ENCODE peak calls at places on chromosomes 16 and 17, in six cellular contexts. H is GM23248, J is OCI-LY7, V is aorta, D is H9, Q is colonic mucosa. Y is an unnamed sample.

GRCh38 chr17:6456914-6457687 is 12.8 kb downstream of the PIMREG start:
- DNase-seq in J (no peak), V (peak; percentile 50), D (peak; percentile 69), H (peak; percentile 87), Q (peak; percentile 71), Y (no peak)

GRCh38 chr17:1110844-1111598 is 68.8 kb downstream of the ABR start:
- DNase-seq in J (no peak), Q (peak; percentile 83), D (peak; percentile 71), H (peak; percentile 88), V (peak; percentile 94), Y (peak; percentile 74)

GRCh38 chr17:66445229-66445628 is 142.8 kb downstream of the PRKCA start:
- DNase-seq in Q (no peak), V (no peak), H (peak; percentile 11), J (no peak), D (no peak), Y (no peak)

GRCh38 chr17:51128089-51128488 is 7.4 kb upstream of the SPAG9 start:
- DNase-seq in J (no peak), D (peak; percentile 39), H (peak; percentile 39), V (no peak), Q (no peak), Y (no peak)

GRCh38 chr16:31347445-31347844 is 7.5 kb upstream of the ITGAX start:
- DNase-seq in D (no peak), Q (no peak), V (no peak), J (no peak), H (no peak), Y (no peak)

GRCh38 chr17:68514809-68515208 is 2.6 kb downstream of the PRKAR1A start:
- DNase-seq in Q (no peak), V (no peak), D (no peak), H (peak; percentile 69), J (no peak), Y (no peak)

GRCh38 chr17:1362964-1363363 is 37.1 kb downstream of the YWHAE start:
- DNase-seq in Q (peak; percentile 25), V (peak; percentile 66), J (peak; percentile 57), H (peak; percentile 68), D (no peak), Y (no peak)

GRCh38 chr17:18896146-18896545 is 38.2 kb downstream of the PRPSAP2 start:
- DNase-seq in Q (no peak), V (no peak), J (no peak), D (no peak), H (no peak), Y (no peak)

GRCh38 chr16:4319454-4319853 is 3.6 kb downstream of the GLIS2 start:
- DNase-seq in D (no peak), Q (peak; percentile 59), V (peak; percentile 63), H (peak; percentile 56), J (peak; percentile 21), Y (peak; percentile 21)

GRCh38 chr17:10657123-10657522 is at the start of gene MYH3:
- DNase-seq in H (no peak), V (no peak), D (no peak), J (no peak), Q (no peak), Y (no peak)

GRCh38 chr17:67027031-67027628 is 17.2 kb upstream of the CACNG1 start:
- DNase-seq in J (no peak), V (no peak), Q (no peak), D (no peak), H (peak; percentile 54), Y (no peak)

GRCh38 chr17:41793749-41794602 is 7.5 kb upstream of the JUP start:
- DNase-seq in D (peak; percentile 95), J (no peak), H (peak; percentile 16), Q (peak; percentile 62), V (no peak), Y (no peak)

GRCh38 chr16:72262711-72263110 is 90.8 kb upstream of the PMFBP1 start:
- DNase-seq in J (no peak), V (no peak), D (no peak), Q (no peak), H (no peak), Y (no peak)

GRCh38 chr16:2838928-2839327 is 8.8 kb downstream of the ZG16B start:
- DNase-seq in J (peak; percentile 74), D (peak; percentile 91), Q (peak; percentile 65), V (peak; percentile 66), H (peak; percentile 94), Y (peak; percentile 61)

GRCh38 chr16:84565669-84566495 is 52.0 kb downstream of the COTL1 start:
- DNase-seq in J (no peak), V (no peak), H (no peak), Q (peak; percentile 53), D (no peak), Y (no peak)

GRCh38 chr16:31090540-31090939 is 1.8 kb upstream of the PRSS53 start:
- DNase-seq in H (peak; percentile 84), V (no peak), J (no peak), Q (no peak), D (no peak), Y (no peak)

GRCh38 chr17:34706029-34706428 is 126.6 kb downstream of the TMEM132E start:
- DNase-seq in D (peak; percentile 43), H (peak; percentile 51), Q (no peak), V (no peak), J (peak; percentile 10), Y (no peak)

GRCh38 chr17:68302066-68302564 is 10.8 kb downstream of the ARSG start:
- DNase-seq in J (no peak), Q (no peak), V (no peak), H (peak; percentile 5), D (no peak), Y (no peak)

GRCh38 chr16:72818286-72818845 is 229.6 kb downstream of the ZFHX3 start:
- DNase-seq in Q (no peak), D (no peak), H (no peak), J (no peak), V (no peak), Y (no peak)

GRCh38 chr16:87431926-87432325 is 39.8 kb downstream of the MAP1LC3B start:
- DNase-seq in V (no peak), Q (no peak), D (no peak), H (peak; percentile 92), J (no peak), Y (no peak)

GRCh38 chr16:66476328-66477027 is 49.4 kb downstream of the BEAN1 start:
- DNase-seq in Q (peak; percentile 43), J (peak; percentile 78), D (peak; percentile 76), H (peak; percentile 27), V (no peak), Y (no peak)

GRCh38 chr17:9729034-9729650 is 62.2 kb downstream of the DHRS7C start:
- DNase-seq in V (no peak), J (peak; percentile 56), D (no peak), Q (no peak), H (peak; percentile 61), Y (no peak)

GRCh38 chr16:89732142-89732917 is 11.0 kb downstream of the ZNF276 start:
- DNase-seq in V (no peak), H (no peak), D (no peak), J (no peak), Q (no peak), Y (no peak)

GRCh38 chr16:78768226-78768625 is 668.8 kb downstream of the WWOX start:
- DNase-seq in J (no peak), D (no peak), H (no peak), V (no peak), Q (no peak), Y (no peak)

GRCh38 chr16:8867483-8868271 is 1.1 kb downstream of the CARHSP1 start:
- DNase-seq in J (peak; percentile 57), V (peak; percentile 73), D (no peak), H (peak; percentile 60), Q (peak; percentile 89), Y (no peak)

GRCh38 chr16:8865145-8865882 is 3.5 kb downstream of the CARHSP1 start:
- DNase-seq in H (no peak), D (no peak), J (no peak), V (no peak), Q (no peak), Y (peak; percentile 29)

GRCh38 chr16:8866884-8867482 is 1.8 kb downstream of the CARHSP1 start:
- DNase-seq in Q (no peak), D (no peak), J (no peak), V (no peak), H (peak; percentile 64), Y (no peak)

GRCh38 chr16:8864480-8864879 is 4.3 kb downstream of the CARHSP1 start:
- DNase-seq in Q (no peak), V (peak; percentile 63), D (no peak), J (no peak), H (no peak), Y (peak; percentile 73)

GRCh38 chr16:8866118-8866883 is 2.5 kb downstream of the CARHSP1 start:
- DNase-seq in J (no peak), Q (peak; percentile 69), D (peak; percentile 95), V (no peak), H (peak; percentile 51), Y (no peak)
- H3K27ac ChIP-seq in J (no peak overlapping the region), Q (peak overlapping the region; percentile 6), D (no peak overlapping the region), V (no peak overlapping the region), H (peak overlapping the region; percentile 84), Y (peak overlapping the region; percentile 90)

GRCh38 chr17:45948881-45949624 is 50.0 kb upstream of the STH start:
- DNase-seq in Q (peak; percentile 61), H (peak; percentile 90), J (peak; percentile 52), D (peak; percentile 88), V (peak; percentile 84), Y (peak; percentile 65)
- H3K27ac ChIP-seq in Q (no peak overlapping the region), H (no peak overlapping the region), J (no peak overlapping the region), D (no peak overlapping the region), V (no peak overlapping the region), Y (no peak overlapping the region)

DNA sequence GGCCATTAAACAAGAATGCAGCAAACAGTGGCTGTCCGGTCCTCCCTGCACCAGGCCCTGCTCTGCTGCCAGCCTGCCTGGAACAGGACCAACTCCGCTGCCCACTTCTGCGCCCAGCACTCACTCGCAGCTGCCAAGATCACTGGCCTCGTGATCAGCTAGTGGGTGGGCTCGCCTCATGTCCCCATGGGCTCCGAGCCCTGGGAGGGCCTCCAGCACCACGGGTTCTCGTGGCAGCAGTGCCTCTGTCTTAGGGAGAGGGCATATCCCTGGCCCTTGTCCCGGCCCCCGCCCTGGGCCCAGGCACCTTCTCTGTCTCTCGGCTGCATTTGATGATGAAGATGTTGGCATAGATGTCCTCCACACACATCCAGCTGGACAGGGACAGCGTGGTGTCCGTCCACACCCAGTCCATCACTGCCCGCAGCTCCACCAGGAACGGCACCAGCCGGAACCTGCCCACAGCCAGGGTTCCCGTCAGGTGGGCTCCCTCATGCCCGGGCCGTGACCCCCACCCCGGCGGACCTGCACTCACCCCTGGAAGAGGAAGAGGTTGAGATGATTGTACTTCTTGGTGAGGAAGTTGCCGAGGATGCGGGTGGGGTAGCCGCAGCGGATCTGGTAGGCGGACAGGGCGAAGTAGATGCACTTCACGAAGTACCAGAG is 13.1 kb downstream of the CTU2 start:
- DNase-seq in J (no peak), Q (no peak), V (no peak), H (no peak), D (no peak), Y (no peak)
- H3K27ac ChIP-seq in J (no peak overlapping the region), Q (no peak overlapping the region), V (no peak overlapping the region), H (no peak overlapping the region), D (no peak overlapping the region), Y (no peak overlapping the region)

DNA sequence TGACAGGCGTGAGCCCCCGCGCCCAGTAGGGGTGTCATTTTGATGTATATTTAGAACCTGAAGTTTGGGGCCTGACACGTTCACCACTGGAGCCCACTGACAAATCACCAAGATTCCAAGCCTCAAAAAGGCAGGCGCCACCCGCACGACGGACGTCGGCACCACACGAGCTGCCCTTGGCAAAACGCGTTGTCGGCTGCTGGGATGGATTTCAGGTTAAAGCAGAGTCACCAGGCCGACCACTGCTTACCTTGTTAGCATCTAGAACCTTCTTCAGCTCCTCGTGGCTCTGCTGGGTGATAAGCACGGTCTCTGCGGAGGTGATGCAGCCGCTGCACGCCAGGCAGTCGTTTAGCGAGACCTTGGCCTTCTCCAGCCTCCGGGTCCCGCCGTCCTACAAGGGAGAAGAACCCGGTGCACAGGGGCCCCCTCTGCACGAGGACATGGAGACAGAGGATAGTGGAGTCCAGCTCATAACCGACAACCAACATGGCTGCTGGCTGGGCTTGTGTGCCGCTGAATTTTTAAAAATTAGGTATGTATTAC is 3.8 kb downstream of the CIAO3 start:
- DNase-seq in J (no peak), D (no peak), H (no peak), Q (no peak), V (no peak), Y (no peak)
- H3K27ac ChIP-seq in J (peak overlapping the region; percentile 97), D (no peak overlapping the region), H (no peak overlapping the region), Q (no peak overlapping the region), V (no peak overlapping the region), Y (no peak overlapping the region)

Y was measured in pancreas.